ENCODE peak calls at places on chromosomes 2 and 18, in eight cellular contexts. M is WERI-Rb-1, Y is LNCaP clone FGC, I is fibroblast of lung, W is AG04450, S is tibial artery, N is heart left ventricle, Z is spleen. G is an unnamed sample.

GRCh38 chr2:49210191-49210590 is 55.9 kb upstream of the FSHR start:
- DNase-seq in I (no peak), Z (no peak), S (no peak), Y (no peak), N (no peak), M (no peak), W (no peak), G (no peak)

GRCh38 chr2:210955591-210955990 is 399.2 kb downstream of the CPS1 start:
- DNase-seq in Z (no peak), N (no peak), Y (no peak), M (no peak), W (peak), I (peak), S (no peak), G (peak)

GRCh38 chr2:33498291-33498956 is 22.0 kb downstream of the RASGRP3 start:
- DNase-seq in I (no peak), S (no peak), N (no peak), Y (no peak), M (no peak), W (no peak), Z (no peak), G (no peak)

GRCh38 chr2:118388771-118389170 is 300.5 kb downstream of the INSIG2 start:
- DNase-seq in I (peak), Y (no peak), M (no peak), Z (no peak), S (no peak), N (no peak), W (peak), G (peak)

GRCh38 chr18:37545461-37545860 is 20.1 kb downstream of the CELF4 start:
- DNase-seq in Z (no peak), W (no peak), M (no peak), I (no peak), Y (no peak), N (no peak), S (no peak), G (no peak)

GRCh38 chr2:234422895-234423505 is 73.9 kb downstream of the ARL4C start:
- DNase-seq in Y (no peak), Z (peak), M (no peak), N (no peak), S (no peak), I (no peak), W (no peak), G (no peak)

GRCh38 chr2:203549406-203549805 is 14.3 kb upstream of the RAPH1 start:
- DNase-seq in M (no peak), W (no peak), N (no peak), I (no peak), Y (no peak), S (no peak), Z (no peak), G (no peak)

GRCh38 chr2:237511421-237511820 is 24.4 kb downstream of the MLPH start:
- DNase-seq in M (no peak), Y (no peak), W (peak), N (no peak), I (peak), Z (no peak), S (no peak), G (no peak)

GRCh38 chr2:5482929-5483331 is 209.3 kb upstream of the SOX11 start:
- DNase-seq in S (no peak), Y (no peak), M (no peak), I (peak), W (no peak), N (no peak), Z (no peak), G (no peak)

GRCh38 chr2:164046040-164046439 is 310.2 kb upstream of the FIGN start:
- DNase-seq in Y (no peak), W (no peak), N (no peak), I (no peak), Z (no peak), M (no peak), S (no peak), G (no peak)

GRCh38 chr2:226427538-226428307 is 371.9 kb downstream of the IRS1 start:
- DNase-seq in Y (no peak), Z (no peak), M (no peak), S (peak), W (peak), I (peak), N (no peak), G (no peak)

GRCh38 chr2:108637304-108637669 is 82.0 kb upstream of the RANBP2 start:
- DNase-seq in Z (no peak), N (peak), I (peak), W (no peak), S (peak), Y (no peak), M (no peak), G (peak)

GRCh38 chr2:76316691-76317090 is 606.0 kb upstream of the GCFC2 start:
- DNase-seq in Y (no peak), N (no peak), W (no peak), I (no peak), S (no peak), M (no peak), Z (no peak), G (no peak)

DNA sequence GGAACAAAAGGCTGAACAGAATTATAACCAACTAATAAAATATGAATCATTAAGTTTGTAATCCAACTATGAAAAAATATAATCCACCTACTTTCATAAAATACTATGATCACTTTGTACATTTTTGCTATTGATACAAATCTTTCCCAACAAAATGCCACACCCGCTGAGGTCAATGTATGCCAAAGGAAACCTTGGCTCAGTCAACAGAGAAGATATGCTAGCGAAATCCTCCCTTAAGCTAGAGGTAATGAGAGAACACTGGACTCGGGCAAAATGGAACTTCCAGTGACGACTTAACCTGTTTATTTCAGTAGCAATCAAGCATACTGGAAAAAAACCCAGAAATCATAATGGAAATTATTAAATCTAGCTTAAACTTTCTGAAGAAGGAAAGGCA is 81.5 kb downstream of the NOL10 start:
- DNase-seq in Z (no peak), S (no peak), I (no peak), Y (no peak), N (no peak), W (no peak), M (no peak), G (no peak)
- TF ChIP-seq CTCF in Z (no peak), S (no peak), I (no peak), Y (no peak), N (no peak), W (no peak), M (no peak), G (no peak)

DNA sequence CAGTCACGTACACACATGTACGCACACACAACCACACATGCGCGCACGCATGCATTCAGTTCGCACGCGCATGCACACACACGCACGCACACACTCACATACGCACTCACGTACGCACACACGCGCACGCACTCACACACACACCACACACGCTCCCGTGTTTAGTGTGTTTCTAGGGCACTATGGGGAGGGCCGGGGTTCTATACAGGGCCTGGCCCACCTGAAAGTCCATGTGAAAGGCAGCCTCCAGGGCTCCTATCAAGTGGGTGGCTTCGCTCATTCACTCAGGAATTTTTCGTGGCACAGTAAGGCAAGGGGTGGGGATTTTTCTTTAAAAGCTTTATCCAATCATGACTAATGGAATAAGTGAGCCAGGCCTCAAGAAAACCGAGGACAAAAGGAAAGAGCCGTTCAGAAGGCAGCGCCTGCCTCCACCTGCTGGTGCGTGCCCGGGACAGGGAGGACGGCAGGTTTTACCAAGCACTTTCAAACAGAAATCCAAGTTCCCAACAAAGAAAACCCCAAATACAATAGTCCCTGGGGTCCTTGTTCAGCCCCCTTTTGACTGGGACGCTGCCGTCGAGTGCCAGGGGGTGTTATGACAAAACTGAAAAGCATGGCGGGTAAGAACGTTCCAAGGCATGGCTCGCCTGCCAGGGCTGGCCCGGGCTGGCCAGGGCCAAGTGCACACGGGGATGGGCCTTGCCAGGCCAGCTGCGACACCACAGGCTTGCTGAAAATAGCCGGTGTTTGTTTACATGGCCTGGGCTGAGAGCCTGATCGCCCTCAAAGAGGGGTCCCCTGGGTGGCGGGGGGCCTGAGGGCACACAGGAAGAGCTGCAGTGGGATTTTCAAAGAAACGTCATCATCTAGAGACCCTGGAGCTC is 110.0 kb downstream of the HDAC4 start:
- DNase-seq in W (no peak), I (no peak), N (peak), M (no peak), Z (peak), S (peak), Y (no peak), G (no peak)
- H3K4me3 ChIP-seq in W (no peak), I (no peak), N (no peak), M (no peak), Z (no peak), S (no peak), Y (no peak), G (no peak)

GRCh38 chr2:150526006-150526405 is 38.5 kb upstream of the RND3 start:
- DNase-seq in I (no peak), S (no peak), N (no peak), Z (no peak), Y (no peak), W (no peak), M (no peak), G (no peak)

GRCh38 chr2:150530168-150530567 is 42.7 kb upstream of the RND3 start:
- DNase-seq in N (no peak), W (no peak), S (no peak), M (no peak), Y (no peak), Z (no peak), I (no peak), G (no peak)

GRCh38 chr2:150528861-150529801 is 41.7 kb upstream of the RND3 start:
- DNase-seq in S (no peak), Y (no peak), N (no peak), Z (no peak), W (no peak), M (no peak), I (peak), G (peak)

GRCh38 chr2:150522269-150522668 is 34.8 kb upstream of the RND3 start:
- DNase-seq in N (no peak), Y (no peak), Z (no peak), W (no peak), S (no peak), M (no peak), I (no peak), G (no peak)

DNA sequence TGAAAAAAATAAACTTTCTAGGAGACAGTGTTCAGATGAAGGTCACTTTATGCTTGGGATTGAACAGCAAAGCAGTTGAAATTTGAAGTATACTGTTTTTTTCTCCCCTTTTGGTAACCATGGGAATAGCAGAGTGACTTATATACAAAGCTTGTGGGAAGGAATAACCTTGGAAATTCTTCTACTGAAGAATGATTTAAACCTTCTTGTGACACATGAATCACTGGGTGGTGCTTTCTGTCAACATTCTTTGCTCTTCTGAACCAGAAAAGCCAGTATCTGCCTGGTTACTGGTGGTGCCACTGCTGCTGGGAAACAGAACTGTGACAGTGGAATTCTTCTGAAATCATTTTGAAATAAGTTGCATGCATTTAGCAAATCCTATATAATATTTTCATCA is 39.4 kb upstream of the RND3 start:
- DNase-seq in I (peak), N (no peak), Y (no peak), Z (no peak), M (no peak), S (no peak), W (no peak), G (peak)
- TF ChIP-seq CTCF in I (no peak), N (no peak), Y (no peak), Z (no peak), M (no peak), S (no peak), W (no peak), G (no peak)

DNA sequence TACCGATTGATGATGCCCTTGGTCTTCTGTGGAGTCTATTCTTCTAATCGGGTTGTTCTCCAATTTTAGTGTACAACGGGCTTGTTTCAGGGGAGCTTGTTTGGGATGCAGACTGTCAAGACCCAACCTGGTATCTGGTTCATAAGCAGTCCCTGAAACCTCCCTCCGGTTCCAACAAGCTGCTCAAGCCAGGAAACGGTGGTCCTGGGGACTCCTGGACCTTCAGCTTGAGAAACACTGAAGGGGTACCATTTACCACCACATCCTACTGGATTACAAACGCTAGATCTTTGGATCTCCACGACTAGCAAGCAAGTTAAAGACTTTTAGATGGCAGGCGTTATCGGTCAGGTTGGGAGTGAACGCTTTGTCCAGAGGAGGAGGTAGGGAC is 2.0 kb downstream of the BCL2 start:
- DNase-seq in Y (no peak), W (no peak), M (no peak), I (no peak), Z (no peak), S (no peak), N (no peak), G (no peak)
- H3K4me3 ChIP-seq in Y (no peak), W (no peak), M (no peak), I (peak), Z (peak), S (peak), N (peak), G (peak)

DNA sequence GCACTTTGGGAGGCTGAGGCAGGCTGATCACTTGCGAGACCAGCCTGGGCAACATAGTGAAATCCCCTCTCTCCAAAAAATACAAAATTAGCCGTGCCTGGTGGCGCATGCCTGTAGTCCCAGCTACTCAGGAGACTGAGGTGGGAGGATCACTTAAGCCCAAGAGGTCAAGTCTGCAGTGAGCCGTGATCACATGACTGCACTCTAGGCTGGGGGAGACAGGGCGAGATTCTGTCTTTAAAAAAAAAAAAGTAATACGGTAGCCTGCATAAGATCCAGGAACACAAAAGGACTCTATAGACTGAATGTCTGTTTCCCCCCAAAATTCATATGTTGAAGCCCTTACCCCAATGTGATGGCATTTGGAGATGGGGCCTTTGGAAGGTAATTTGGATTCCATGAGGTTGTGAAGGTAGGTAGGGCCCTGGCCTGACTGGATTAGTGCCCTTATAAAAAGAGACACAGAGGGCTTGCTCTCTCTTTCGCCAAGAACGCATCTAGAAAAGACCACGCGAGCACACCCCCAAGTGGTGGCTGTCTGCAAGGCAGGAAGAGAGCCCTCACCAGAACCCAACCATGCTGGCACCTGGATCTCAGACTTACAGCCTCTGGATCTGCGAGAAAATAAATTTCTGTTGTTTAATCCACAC is 17.0 kb downstream of the MBOAT2 start:
- DNase-seq in Y (no peak), N (no peak), Z (no peak), M (peak), I (no peak), S (no peak), W (no peak), G (no peak)
- TF ChIP-seq CTCF in Y (no peak), N (no peak), Z (no peak), M (peak), I (peak), S (no peak), W (peak), G (peak)

GRCh38 chr18:78992041-78992735 is 12.6 kb downstream of the SALL3 start:
- DNase-seq in Y (no peak), N (no peak), I (no peak), Z (no peak), S (no peak), W (no peak), M (no peak), G (no peak)
- H3K4me3 ChIP-seq in Y (no peak), N (no peak), I (no peak), Z (no peak), S (no peak), W (no peak), M (no peak), G (no peak)

G was measured in retinal pigment epithelial cell.